ENCODE peak calls at places on chromosomes 1 and 21, in four cellular contexts. One of them, this sample, is unnamed.

GRCh38 chr1:153070243-153070642 is 1.2 kb downstream of the SPRR2B start:
- DNase-seq in HepG2: no peak
- DNase-seq in WTC11: no peak
- DNase-seq in SK-N-SH: no peak
- DNase-seq in this sample: peak; percentile 9

GRCh38 chr1:216388558-216388957 is 34.7 kb downstream of the USH2A start:
- DNase-seq in HepG2: no peak
- DNase-seq in SK-N-SH: no peak
- DNase-seq in WTC11: no peak
- DNase-seq in this sample: no peak

GRCh38 chr1:211726467-211726866 is 51.0 kb upstream of the NEK2 start:
- DNase-seq in SK-N-SH: no peak
- DNase-seq in WTC11: no peak
- DNase-seq in HepG2: no peak
- DNase-seq in this sample: no peak

GRCh38 chr1:210464519-210465039 is 135.9 kb downstream of the HHAT start:
- DNase-seq in SK-N-SH: peak; percentile 8
- DNase-seq in HepG2: no peak
- DNase-seq in WTC11: no peak
- DNase-seq in this sample: no peak

GRCh38 chr1:37415611-37416244 is 58.7 kb upstream of the ZC3H12A start:
- DNase-seq in HepG2: no peak
- DNase-seq in SK-N-SH: no peak
- DNase-seq in WTC11: no peak
- DNase-seq in this sample: no peak

GRCh38 chr1:238406098-238406497 is 515.4 kb upstream of the ZP4 start:
- DNase-seq in HepG2: no peak
- DNase-seq in SK-N-SH: no peak
- DNase-seq in WTC11: no peak
- DNase-seq in this sample: no peak

GRCh38 chr1:233386336-233386735 is 58.8 kb downstream of the MAP3K21 start:
- DNase-seq in SK-N-SH: no peak
- DNase-seq in WTC11: no peak
- DNase-seq in HepG2: no peak
- DNase-seq in this sample: no peak

GRCh38 chr21:32474179-32475059 is 61.9 kb downstream of the EVA1C start:
- DNase-seq in SK-N-SH: peak; percentile 32
- DNase-seq in HepG2: no peak
- DNase-seq in WTC11: no peak
- DNase-seq in this sample: no peak

GRCh38 chr1:84611796-84612195 is 37.6 kb upstream of the CTBS start:
- DNase-seq in SK-N-SH: no peak
- DNase-seq in WTC11: no peak
- DNase-seq in HepG2: no peak
- DNase-seq in this sample: no peak

GRCh38 chr1:53982034-53982761 is 35.8 kb downstream of the LDLRAD1 start:
- DNase-seq in SK-N-SH: peak; percentile 33
- DNase-seq in HepG2: peak; percentile 79
- DNase-seq in WTC11: peak; percentile 70
- DNase-seq in this sample: peak; percentile 36

GRCh38 chr1:33578557-33579448 is 106.4 kb downstream of the ZSCAN20 start:
- DNase-seq in HepG2: no peak
- DNase-seq in WTC11: no peak
- DNase-seq in SK-N-SH: no peak
- DNase-seq in this sample: no peak

GRCh38 chr1:243246916-243247315 is 8.2 kb downstream of the CEP170 start:
- DNase-seq in SK-N-SH: no peak
- DNase-seq in HepG2: no peak
- DNase-seq in WTC11: no peak
- DNase-seq in this sample: no peak

GRCh38 chr1:117077267-117077666 is 17.1 kb downstream of the TTF2 start:
- DNase-seq in HepG2: no peak
- DNase-seq in SK-N-SH: no peak
- DNase-seq in WTC11: no peak
- DNase-seq in this sample: no peak

GRCh38 chr21:36113647-36114428 is 21.0 kb upstream of the CBR3 start:
- DNase-seq in SK-N-SH: no peak
- DNase-seq in HepG2: peak; percentile 70
- DNase-seq in WTC11: no peak
- DNase-seq in this sample: no peak

GRCh38 chr1:113976609-113977278 is 2.5 kb upstream of the OLFML3 start:
- DNase-seq in WTC11: no peak
- DNase-seq in HepG2: peak; percentile 37
- DNase-seq in SK-N-SH: peak; percentile 38
- DNase-seq in this sample: peak; percentile 33

GRCh38 chr1:217857061-217857460 is 225.9 kb downstream of the SPATA17 start:
- DNase-seq in SK-N-SH: no peak
- DNase-seq in HepG2: no peak
- DNase-seq in WTC11: no peak
- DNase-seq in this sample: no peak

GRCh38 chr1:7069888-7070287 is 284.6 kb downstream of the CAMTA1 start:
- DNase-seq in WTC11: peak; percentile 76
- DNase-seq in SK-N-SH: peak; percentile 63
- DNase-seq in HepG2: no peak
- DNase-seq in this sample: no peak
- TF ChIP-seq FOXJ3 in WTC11: no peak
- TF ChIP-seq FOXJ3 in SK-N-SH: no peak
- TF ChIP-seq FOXJ3 in HepG2: no peak
- TF ChIP-seq FOXJ3 in this sample: no peak

DNA sequence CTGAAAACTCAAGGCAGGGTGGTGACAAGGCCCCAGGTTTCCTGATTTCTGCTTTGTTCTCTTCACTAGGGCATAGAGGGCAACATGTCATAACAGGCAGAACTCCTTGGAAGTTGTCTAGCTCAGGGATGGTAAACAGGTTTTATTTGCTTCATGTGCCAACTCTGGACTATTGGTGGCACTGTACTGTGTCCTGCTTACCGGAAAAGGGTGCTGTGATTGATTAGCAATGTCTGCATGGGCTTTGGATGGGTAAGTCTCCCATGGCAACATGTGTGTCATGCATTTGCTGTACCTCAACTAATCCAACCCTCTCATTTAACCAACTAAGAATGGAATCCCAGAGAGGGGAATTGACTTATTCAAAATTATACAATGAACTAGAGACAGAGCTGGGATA is 70.7 kb upstream of the USP24 start:
- DNase-seq in WTC11: no peak
- DNase-seq in HepG2: no peak
- DNase-seq in SK-N-SH: no peak
- DNase-seq in this sample: no peak
- TF ChIP-seq FOXJ3 in WTC11: no peak
- TF ChIP-seq FOXJ3 in HepG2: no peak
- TF ChIP-seq FOXJ3 in SK-N-SH: no peak
- TF ChIP-seq FOXJ3 in this sample: no peak

DNA sequence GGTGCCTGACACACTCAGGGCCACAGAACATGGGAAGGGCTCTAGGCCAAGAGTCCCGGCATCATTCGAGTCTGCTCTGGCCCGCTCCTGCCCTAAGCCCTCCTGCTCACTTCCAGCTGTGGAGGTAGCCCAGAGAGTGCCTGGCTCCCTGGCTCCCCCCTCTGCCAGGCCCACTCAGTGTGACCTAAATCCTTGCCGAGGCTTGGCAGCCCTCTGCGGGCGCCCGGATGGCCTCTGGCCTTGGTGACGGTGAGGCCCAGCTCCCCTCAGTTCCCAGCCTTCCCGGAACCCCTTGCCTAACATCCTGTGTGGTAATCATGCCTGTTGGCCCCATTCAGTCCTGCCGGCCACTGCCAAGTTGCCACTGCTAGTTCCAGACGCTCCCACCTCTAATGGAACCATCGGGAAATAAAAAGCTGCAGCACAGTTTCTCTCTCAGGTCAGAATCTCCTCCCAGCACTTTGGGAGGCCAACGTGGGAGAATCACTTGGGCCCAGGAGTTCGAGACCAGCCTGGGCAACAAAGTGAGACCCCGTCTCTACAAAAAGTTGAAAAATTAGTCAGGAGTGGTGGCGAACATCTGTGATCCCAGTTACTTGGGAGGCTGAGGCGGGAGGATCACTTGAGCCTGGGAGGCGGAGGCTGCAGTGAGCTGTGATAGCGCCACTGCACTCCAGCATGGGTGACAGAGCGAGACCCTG is 1.2 kb upstream of the H6PD start:
- DNase-seq in HepG2: peak; percentile 92
- DNase-seq in WTC11: no peak
- DNase-seq in SK-N-SH: no peak
- DNase-seq in this sample: no peak
- TF ChIP-seq FOXJ3 in HepG2: peak; percentile 37
- TF ChIP-seq FOXJ3 in WTC11: no peak
- TF ChIP-seq FOXJ3 in SK-N-SH: no peak
- TF ChIP-seq FOXJ3 in this sample: no peak

GRCh38 chr21:26097475-26097874 is 73.1 kb downstream of the APP start:
- DNase-seq in WTC11: no peak
- DNase-seq in HepG2: no peak
- DNase-seq in SK-N-SH: no peak
- DNase-seq in this sample: no peak
- TF ChIP-seq FOXJ3 in WTC11: no peak
- TF ChIP-seq FOXJ3 in HepG2: no peak
- TF ChIP-seq FOXJ3 in SK-N-SH: no peak
- TF ChIP-seq FOXJ3 in this sample: no peak

DNA sequence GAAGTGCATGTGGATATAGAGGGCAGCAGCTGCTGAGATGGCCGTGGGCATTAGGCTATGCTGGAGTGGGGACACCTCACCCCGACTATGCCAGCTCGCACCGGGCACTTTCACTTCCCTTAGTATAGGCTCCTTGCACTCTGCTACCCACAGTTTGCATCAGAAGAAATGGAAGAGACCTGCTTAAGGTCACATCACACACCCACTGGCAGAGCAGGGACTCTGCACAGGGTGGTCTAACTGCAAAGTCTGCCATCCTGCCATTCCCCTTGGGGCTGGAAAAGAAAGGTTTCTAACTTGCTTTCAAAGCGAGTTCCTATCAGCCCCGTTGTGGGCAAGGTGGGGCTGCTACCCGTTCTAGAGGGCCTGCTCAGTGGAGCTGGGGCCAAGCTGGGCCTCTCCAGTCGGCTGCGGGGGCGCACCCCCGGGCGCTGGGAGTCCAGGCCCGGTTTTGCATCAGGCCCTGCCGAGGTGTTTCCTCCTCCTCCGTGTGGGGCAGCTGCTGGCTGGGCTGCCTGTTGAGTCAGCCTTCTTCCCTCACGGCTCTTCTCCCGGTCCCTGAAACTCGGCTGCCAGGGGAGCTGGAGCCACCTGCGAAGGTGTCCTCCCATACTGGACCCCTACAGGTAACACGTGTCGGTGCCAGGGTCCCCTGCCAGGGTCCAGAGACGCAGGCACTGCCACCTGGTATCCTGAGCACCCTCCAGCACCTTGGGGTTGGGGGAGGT is at the start of gene SYTL1:
- DNase-seq in WTC11: peak; percentile 72
- DNase-seq in HepG2: peak; percentile 52
- DNase-seq in SK-N-SH: peak; percentile 59
- DNase-seq in this sample: peak; percentile 82
- TF ChIP-seq FOXJ3 in WTC11: no peak
- TF ChIP-seq FOXJ3 in HepG2: peak; percentile 26
- TF ChIP-seq FOXJ3 in SK-N-SH: no peak
- TF ChIP-seq FOXJ3 in this sample: no peak

GRCh38 chr1:35656148-35656862 is 15.0 kb upstream of the PSMB2 start:
- DNase-seq in SK-N-SH: no peak
- DNase-seq in WTC11: no peak
- DNase-seq in HepG2: no peak
- DNase-seq in this sample: no peak
- TF ChIP-seq FOXJ3 in SK-N-SH: no peak
- TF ChIP-seq FOXJ3 in WTC11: no peak
- TF ChIP-seq FOXJ3 in HepG2: no peak
- TF ChIP-seq FOXJ3 in this sample: no peak

GRCh38 chr1:199172286-199173124 is 533.7 kb downstream of the PTPRC start:
- DNase-seq in WTC11: no peak
- DNase-seq in HepG2: no peak
- DNase-seq in SK-N-SH: no peak
- DNase-seq in this sample: no peak
- TF ChIP-seq FOXJ3 in WTC11: no peak
- TF ChIP-seq FOXJ3 in HepG2: no peak
- TF ChIP-seq FOXJ3 in SK-N-SH: no peak
- TF ChIP-seq FOXJ3 in this sample: no peak

DNA sequence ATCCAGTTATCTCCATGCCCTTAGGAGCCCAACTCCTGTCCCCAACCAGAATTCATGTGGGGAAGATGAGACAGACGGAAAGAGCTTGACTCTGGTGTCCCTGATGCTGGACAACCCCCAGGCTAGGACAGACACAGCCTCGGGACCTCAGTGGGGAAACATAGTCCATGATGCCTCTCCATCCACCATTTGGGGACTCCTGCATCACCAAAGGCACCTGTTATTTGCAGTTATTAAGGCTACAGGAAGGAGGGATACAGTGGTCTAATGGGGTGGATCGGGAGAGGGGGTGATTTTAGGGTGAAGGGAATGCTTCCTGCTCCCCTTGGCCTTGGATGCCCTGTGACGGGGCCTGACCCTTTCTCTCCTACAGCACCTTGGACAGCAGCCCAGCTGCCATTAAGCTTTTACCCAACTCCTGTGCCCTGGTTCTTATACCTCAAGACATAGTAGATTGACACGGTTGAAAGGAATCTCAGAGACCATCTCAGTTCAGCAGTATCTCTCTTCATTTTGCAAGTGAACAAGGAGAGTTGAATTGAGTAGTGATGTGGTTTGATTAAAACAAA is 111.6 kb downstream of the MATN1 start:
- DNase-seq in HepG2: no peak
- DNase-seq in WTC11: peak; percentile 26
- DNase-seq in SK-N-SH: no peak
- DNase-seq in this sample: no peak
- TF ChIP-seq FOXJ3 in HepG2: no peak
- TF ChIP-seq FOXJ3 in WTC11: no peak
- TF ChIP-seq FOXJ3 in SK-N-SH: no peak
- TF ChIP-seq FOXJ3 in this sample: no peak